ENCODE peak calls at places on chromosomes 5 and 9, in four cellular contexts. H, O, A and I are unnamed samples.

GRCh38 chr9:111483862-111484563 is at the start of gene ECPAS:
- DNase-seq in H (peak; percentile 77), O (peak; percentile 91), A (peak; percentile 89), I (peak; percentile 83)

GRCh38 chr5:135445306-135445940 is 1.7 kb downstream of the DCANP1 start:
- DNase-seq in H (no peak), O (no peak), A (no peak), I (no peak)

GRCh38 chr5:131545856-131546255 is 89.2 kb downstream of the RAPGEF6 start:
- DNase-seq in H (peak; percentile 21), O (peak; percentile 28), A (no peak), I (peak; percentile 40)

GRCh38 chr5:52822437-52822836 is 34.7 kb downstream of the ITGA1 start:
- DNase-seq in H (no peak), O (no peak), A (no peak), I (no peak)

GRCh38 chr9:22005700-22006605 is 3.2 kb downstream of the CDKN2B start:
- DNase-seq in H (no peak), O (peak; percentile 73), A (peak; percentile 21), I (peak; percentile 62)

GRCh38 chr5:131639148-131639547 is 4.1 kb upstream of the RAPGEF6 start:
- DNase-seq in H (no peak), O (no peak), A (no peak), I (no peak)

GRCh38 chr5:135894271-135894670 is 1.4 kb downstream of the IL9 start:
- DNase-seq in H (no peak), O (no peak), A (no peak), I (no peak)

GRCh38 chr5:37715361-37715760 is 124.5 kb downstream of the GDNF start:
- DNase-seq in H (peak; percentile 62), O (no peak), A (no peak), I (peak; percentile 40)

GRCh38 chr5:116271432-116271831 is 186.6 kb downstream of the COMMD10 start:
- DNase-seq in H (peak; percentile 10), O (peak; percentile 73), A (no peak), I (peak; percentile 97)

GRCh38 chr9:7665874-7666273 is 133.7 kb downstream of the DMAC1 start:
- DNase-seq in H (no peak), O (no peak), A (no peak), I (no peak)

GRCh38 chr9:38644601-38645000 is 24.2 kb upstream of the ANKRD18A start:
- DNase-seq in H (peak; percentile 25), O (no peak), A (no peak), I (no peak)

GRCh38 chr5:1183424-1184162 is 17.8 kb upstream of the SLC6A19 start:
- DNase-seq in H (no peak), O (no peak), A (no peak), I (no peak)

GRCh38 chr5:142798099-142798768 is 28.1 kb downstream of the ARHGAP26 start:
- DNase-seq in H (no peak), O (no peak), A (no peak), I (no peak)

GRCh38 chr9:37210737-37211523 is 90.6 kb downstream of the ZCCHC7 start:
- DNase-seq in H (no peak), O (no peak), A (no peak), I (peak; percentile 23)

GRCh38 chr9:126549246-126550006 is 64.3 kb upstream of the LMX1B start:
- DNase-seq in H (no peak), O (no peak), A (peak; percentile 91), I (no peak)
- H3K9ac ChIP-seq in H (no peak overlapping the region), O (no peak overlapping the region), A (no peak overlapping the region), I (no peak overlapping the region)

DNA sequence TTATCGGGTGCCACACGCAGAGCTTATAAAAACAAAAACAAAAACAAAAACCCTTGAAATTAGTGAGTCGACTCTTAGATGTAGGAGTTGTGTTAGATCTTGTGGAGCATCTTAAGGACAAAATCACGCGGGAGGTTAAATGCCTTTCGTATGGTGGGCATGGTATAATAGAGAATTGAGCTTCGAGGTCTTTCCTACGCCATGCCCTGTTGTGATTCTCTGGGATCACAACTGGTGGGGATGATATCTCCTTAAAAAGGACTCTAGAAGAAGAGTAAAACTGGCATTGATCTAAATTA is 773 bp upstream of the ELL2 start:
- DNase-seq in H (no peak), O (no peak), A (no peak), I (no peak)
- H3K9ac ChIP-seq in H (peak overlapping the region; percentile 92), O (peak overlapping the region; percentile 83), A (no peak overlapping the region), I (no peak overlapping the region)

DNA sequence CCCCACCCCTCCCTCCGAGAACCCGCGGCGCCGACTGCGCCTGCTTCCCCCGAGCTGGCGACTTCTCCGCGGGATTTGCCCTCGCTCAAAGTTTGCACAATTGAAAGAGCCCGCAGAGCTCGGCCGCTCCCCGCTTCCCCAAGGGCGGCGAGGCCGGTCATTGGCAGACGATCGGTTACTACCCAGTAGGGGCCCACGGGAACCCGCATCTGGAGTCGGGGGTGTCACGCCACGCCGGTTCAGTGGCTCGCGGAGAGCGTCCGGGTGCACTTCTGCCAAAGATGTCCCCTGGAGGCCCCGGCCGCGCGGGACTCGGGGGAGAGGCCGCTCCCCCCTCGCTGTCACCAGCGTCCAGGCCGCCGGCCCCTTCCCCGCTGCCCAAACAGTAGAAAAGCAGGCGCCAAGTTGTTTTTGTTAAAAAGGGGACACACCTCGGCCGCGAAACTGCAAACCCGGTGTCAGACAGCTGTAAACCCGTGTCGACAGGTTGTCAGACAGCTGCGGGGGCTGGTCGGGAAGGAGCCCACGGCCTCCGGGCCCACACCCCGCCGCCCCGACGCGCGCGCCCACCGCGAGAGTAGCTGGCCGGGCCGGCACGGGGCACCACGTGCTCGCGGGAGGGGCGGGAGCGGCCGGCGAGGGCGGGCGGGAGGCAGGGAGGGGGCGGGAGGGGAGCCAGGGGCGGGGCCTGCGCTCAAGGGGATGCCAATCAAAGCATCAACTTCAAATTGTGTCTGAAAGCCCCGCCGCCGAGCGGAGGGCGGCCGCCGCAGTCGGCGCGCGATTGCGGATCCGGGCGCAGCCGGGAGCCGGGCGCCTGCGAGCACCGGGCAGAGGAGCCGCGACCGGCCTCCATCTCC is at the start of gene IRX1:
- DNase-seq in H (no peak), O (no peak), A (peak; percentile 36), I (no peak)
- H3K9ac ChIP-seq in H (no peak within 1 kb of the TSS), O (peak within 1 kb of the TSS; percentile 89), A (no peak within 1 kb of the TSS), I (no peak within 1 kb of the TSS)

GRCh38 chr9:96620155-96620514 is 492 bp upstream of the CDC14B start:
- DNase-seq in H (no peak), O (no peak), A (no peak), I (no peak)

GRCh38 chr9:96619109-96619435 is 571 bp downstream of the CDC14B start:
- DNase-seq in H (no peak), O (no peak), A (peak; percentile 61), I (no peak)

GRCh38 chr9:96619491-96620154 is at the start of gene CDC14B:
- DNase-seq in H (peak; percentile 86), O (peak; percentile 91), A (peak; percentile 94), I (peak; percentile 93)

GRCh38 chr9:96621619-96622018 is 2.0 kb upstream of the CDC14B start:
- DNase-seq in H (peak; percentile 30), O (no peak), A (no peak), I (no peak)

DNA sequence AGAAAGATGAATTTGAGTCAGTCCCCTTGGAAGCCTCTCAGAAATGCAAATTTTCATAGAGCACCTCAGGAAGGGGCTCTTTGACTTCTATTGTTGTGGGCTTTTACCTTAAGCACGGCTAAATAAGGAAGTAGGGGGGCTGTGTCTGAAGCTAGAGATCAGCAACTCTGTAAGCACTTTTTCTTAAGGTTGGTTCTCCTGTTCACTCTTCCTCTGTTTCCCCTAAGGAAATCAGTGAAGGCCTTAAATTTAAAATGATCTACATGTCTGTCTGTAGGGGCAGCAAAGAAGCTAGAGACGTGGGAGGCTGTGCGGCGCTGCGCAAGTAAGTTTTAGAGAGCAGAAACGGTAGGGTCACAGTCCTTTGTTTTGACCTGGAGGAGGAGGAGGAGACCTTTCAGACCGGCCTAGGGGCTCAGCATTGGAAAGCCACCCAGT is 1.2 kb upstream of the CDC14B start:
- DNase-seq in H (no peak), O (peak; percentile 43), A (no peak), I (no peak)
- H3K9ac ChIP-seq in H (no peak overlapping the region), O (no peak overlapping the region), A (no peak overlapping the region), I (no peak overlapping the region)

GRCh38 chr9:92952861-92953620 is 5.7 kb downstream of the FGD3 start:
- DNase-seq in H (peak; percentile 40), O (no peak), A (peak; percentile 52), I (no peak)
- H3K9ac ChIP-seq in H (peak overlapping the region; percentile 50), O (no peak overlapping the region), A (no peak overlapping the region), I (no peak overlapping the region)

GRCh38 chr9:91924090-91924489 is 25.9 kb downstream of the ROR2 start:
- DNase-seq in H (no peak), O (no peak), A (no peak), I (no peak)
- H3K9ac ChIP-seq in H (no peak overlapping the region), O (no peak overlapping the region), A (no peak overlapping the region), I (no peak overlapping the region)

DNA sequence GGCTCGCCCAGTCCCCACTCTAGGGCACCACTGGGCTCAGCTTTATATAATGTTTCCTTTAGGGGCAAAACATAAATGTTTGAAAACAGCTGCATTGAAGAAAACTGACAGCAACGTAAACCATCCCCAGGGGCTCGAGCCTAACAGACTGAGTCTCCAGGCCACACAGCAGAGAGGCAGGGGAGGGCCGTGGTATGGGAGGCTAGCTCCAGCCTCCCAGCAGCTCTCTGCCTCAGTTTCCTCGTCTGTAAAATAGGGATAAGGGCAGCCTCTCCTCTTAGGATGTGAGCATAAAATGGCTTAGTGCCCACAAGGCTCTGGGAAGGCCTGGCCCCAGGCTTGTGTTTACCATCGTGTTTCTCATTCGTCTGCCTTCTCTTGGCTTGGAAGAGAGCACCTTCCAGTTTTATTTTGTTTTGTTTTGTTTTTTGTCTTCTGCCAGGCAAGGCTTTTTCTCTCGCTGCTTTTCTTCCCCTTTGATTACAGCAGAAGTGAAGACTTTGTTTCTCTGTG is 2.7 kb downstream of the ANKRD33B start:
- DNase-seq in H (no peak), O (no peak), A (no peak), I (no peak)
- H3K9ac ChIP-seq in H (no peak overlapping the region), O (peak overlapping the region; percentile 82), A (no peak overlapping the region), I (no peak overlapping the region)

DNA sequence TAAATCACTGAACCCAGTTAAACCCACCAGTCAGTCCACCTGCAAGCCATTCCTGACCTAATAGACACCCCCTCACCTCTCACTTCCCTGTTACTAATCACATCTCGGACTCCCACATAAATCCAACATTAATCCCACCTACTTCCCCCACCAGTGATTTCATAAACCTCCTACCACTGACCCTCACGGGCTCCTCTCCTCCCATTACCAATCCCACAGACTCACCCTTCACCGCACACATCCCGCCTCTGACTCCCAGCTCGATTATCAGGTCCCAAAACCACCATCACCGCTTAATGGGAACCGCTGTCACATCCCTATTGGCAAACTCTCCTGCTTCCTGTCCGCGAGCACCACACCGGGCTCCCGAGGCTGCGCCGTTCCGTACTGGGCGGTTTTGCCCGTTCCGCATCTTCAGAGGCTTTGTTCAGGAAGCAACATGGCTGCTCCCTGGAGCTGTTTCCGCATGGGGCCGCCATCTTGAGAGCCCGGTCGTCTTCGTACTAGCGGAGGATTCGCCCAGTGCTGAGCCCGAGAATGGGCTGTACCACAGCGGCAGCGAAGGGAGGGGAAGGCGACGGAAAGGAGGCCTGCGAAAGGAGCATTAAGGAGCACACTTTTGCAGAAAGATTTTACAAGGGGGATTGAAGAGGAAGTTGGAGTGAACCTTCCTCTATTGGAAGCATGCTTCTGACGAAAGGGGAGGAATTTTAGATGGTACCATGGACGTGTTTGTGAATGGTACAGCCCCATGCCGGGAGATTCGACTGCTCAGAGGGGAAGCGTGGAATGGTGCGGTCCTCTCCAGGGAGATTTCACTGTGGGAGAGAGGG is at the start of gene ZNF300:
- DNase-seq in H (no peak), O (peak; percentile 95), A (peak; percentile 84), I (peak; percentile 97)
- H3K9ac ChIP-seq in H (no peak within 1 kb of the TSS), O (peak within 1 kb of the TSS; percentile 98), A (peak within 1 kb of the TSS; percentile 79), I (peak within 1 kb of the TSS; percentile 85)